ENCODE peak calls at places on chromosomes 6 and 20, in eight cellular contexts. One of them, this sample, is unnamed.

GRCh38 chr6:157459327-157459726 is 78.3 kb downstream of the ZDHHC14 start:
- DNase-seq in activated T-helper 2 cell treated with anti-CD3 and anti-CD28 coated beads, Interferon-gamma antibody, Interleukin-2, Interleukin-4, amounts not matched to agents 10 μg/mL and 5 μg/mL and 100 μg/mL, durations not matched to agents 14 hours and 24 hours and 36 hours: no peak
- DNase-seq in psoas muscle: no peak
- DNase-seq in tibial nerve: no peak
- DNase-seq in stimulated activated naive CD8-positive, alpha-beta T cell treated with anti-CD3 and anti-CD28 coated beads, Interleukin-15, amount 100 ng/mL, for 72 hours: peak; percentile 35
- DNase-seq in GDM1: no peak
- DNase-seq in NCI-H2081: no peak
- DNase-seq in NCI-H1417: no peak
- DNase-seq in this sample: no peak

GRCh38 chr6:56570434-56571359 is 72.0 kb downstream of the DST start:
- DNase-seq in stimulated activated naive CD8-positive, alpha-beta T cell treated with anti-CD3 and anti-CD28 coated beads, Interleukin-15, amount 100 ng/mL, for 72 hours: no peak
- DNase-seq in tibial nerve: no peak
- DNase-seq in activated T-helper 2 cell treated with anti-CD3 and anti-CD28 coated beads, Interferon-gamma antibody, Interleukin-2, Interleukin-4, amounts not matched to agents 10 μg/mL and 5 μg/mL and 100 μg/mL, durations not matched to agents 14 hours and 24 hours and 36 hours: no peak
- DNase-seq in psoas muscle: no peak
- DNase-seq in NCI-H1417: peak; percentile 22
- DNase-seq in GDM1: no peak
- DNase-seq in NCI-H2081: peak; percentile 61
- DNase-seq in this sample: peak; percentile 29

GRCh38 chr6:110412258-110412839 is 3.0 kb downstream of the DDO start:
- DNase-seq in NCI-H2081: no peak
- DNase-seq in psoas muscle: no peak
- DNase-seq in GDM1: no peak
- DNase-seq in NCI-H1417: no peak
- DNase-seq in activated T-helper 2 cell treated with anti-CD3 and anti-CD28 coated beads, Interferon-gamma antibody, Interleukin-2, Interleukin-4, amounts not matched to agents 10 μg/mL and 5 μg/mL and 100 μg/mL, durations not matched to agents 14 hours and 24 hours and 36 hours: no peak
- DNase-seq in stimulated activated naive CD8-positive, alpha-beta T cell treated with anti-CD3 and anti-CD28 coated beads, Interleukin-15, amount 100 ng/mL, for 72 hours: no peak
- DNase-seq in tibial nerve: no peak
- DNase-seq in this sample: no peak

GRCh38 chr6:108133594-108134179 is 32.1 kb upstream of the NR2E1 start:
- DNase-seq in tibial nerve: no peak
- DNase-seq in activated T-helper 2 cell treated with anti-CD3 and anti-CD28 coated beads, Interferon-gamma antibody, Interleukin-2, Interleukin-4, amounts not matched to agents 10 μg/mL and 5 μg/mL and 100 μg/mL, durations not matched to agents 14 hours and 24 hours and 36 hours: no peak
- DNase-seq in psoas muscle: peak; percentile 74
- DNase-seq in GDM1: no peak
- DNase-seq in NCI-H2081: peak; percentile 52
- DNase-seq in stimulated activated naive CD8-positive, alpha-beta T cell treated with anti-CD3 and anti-CD28 coated beads, Interleukin-15, amount 100 ng/mL, for 72 hours: peak; percentile 27
- DNase-seq in NCI-H1417: peak; percentile 10
- DNase-seq in this sample: peak; percentile 83

GRCh38 chr6:150025201-150025917 is at the start of gene RAET1L:
- DNase-seq in NCI-H1417: no peak
- DNase-seq in stimulated activated naive CD8-positive, alpha-beta T cell treated with anti-CD3 and anti-CD28 coated beads, Interleukin-15, amount 100 ng/mL, for 72 hours: peak; percentile 44
- DNase-seq in activated T-helper 2 cell treated with anti-CD3 and anti-CD28 coated beads, Interferon-gamma antibody, Interleukin-2, Interleukin-4, amounts not matched to agents 10 μg/mL and 5 μg/mL and 100 μg/mL, durations not matched to agents 14 hours and 24 hours and 36 hours: no peak
- DNase-seq in psoas muscle: no peak
- DNase-seq in GDM1: no peak
- DNase-seq in tibial nerve: peak; percentile 13
- DNase-seq in NCI-H2081: no peak
- DNase-seq in this sample: peak; percentile 91

GRCh38 chr6:47478233-47479155 is 905 bp downstream of the CD2AP start:
- DNase-seq in GDM1: peak; percentile 34
- DNase-seq in NCI-H2081: peak; percentile 30
- DNase-seq in psoas muscle: no peak
- DNase-seq in activated T-helper 2 cell treated with anti-CD3 and anti-CD28 coated beads, Interferon-gamma antibody, Interleukin-2, Interleukin-4, amounts not matched to agents 10 μg/mL and 5 μg/mL and 100 μg/mL, durations not matched to agents 14 hours and 24 hours and 36 hours: no peak
- DNase-seq in stimulated activated naive CD8-positive, alpha-beta T cell treated with anti-CD3 and anti-CD28 coated beads, Interleukin-15, amount 100 ng/mL, for 72 hours: no peak
- DNase-seq in tibial nerve: peak; percentile 11
- DNase-seq in NCI-H1417: peak; percentile 5
- DNase-seq in this sample: peak; percentile 40

GRCh38 chr6:149228276-149228962 is 89.1 kb upstream of the TAB2 start:
- DNase-seq in psoas muscle: no peak
- DNase-seq in NCI-H2081: no peak
- DNase-seq in GDM1: no peak
- DNase-seq in activated T-helper 2 cell treated with anti-CD3 and anti-CD28 coated beads, Interferon-gamma antibody, Interleukin-2, Interleukin-4, amounts not matched to agents 10 μg/mL and 5 μg/mL and 100 μg/mL, durations not matched to agents 14 hours and 24 hours and 36 hours: no peak
- DNase-seq in NCI-H1417: no peak
- DNase-seq in stimulated activated naive CD8-positive, alpha-beta T cell treated with anti-CD3 and anti-CD28 coated beads, Interleukin-15, amount 100 ng/mL, for 72 hours: no peak
- DNase-seq in tibial nerve: no peak
- DNase-seq in this sample: no peak

GRCh38 chr20:56867128-56867527 is 238.0 kb downstream of the TFAP2C start:
- DNase-seq in activated T-helper 2 cell treated with anti-CD3 and anti-CD28 coated beads, Interferon-gamma antibody, Interleukin-2, Interleukin-4, amounts not matched to agents 10 μg/mL and 5 μg/mL and 100 μg/mL, durations not matched to agents 14 hours and 24 hours and 36 hours: no peak
- DNase-seq in stimulated activated naive CD8-positive, alpha-beta T cell treated with anti-CD3 and anti-CD28 coated beads, Interleukin-15, amount 100 ng/mL, for 72 hours: no peak
- DNase-seq in GDM1: no peak
- DNase-seq in NCI-H1417: no peak
- DNase-seq in tibial nerve: no peak
- DNase-seq in psoas muscle: no peak
- DNase-seq in NCI-H2081: no peak
- DNase-seq in this sample: no peak

GRCh38 chr20:48521121-48521520 is 306.7 kb downstream of the PREX1 start:
- DNase-seq in GDM1: no peak
- DNase-seq in psoas muscle: no peak
- DNase-seq in activated T-helper 2 cell treated with anti-CD3 and anti-CD28 coated beads, Interferon-gamma antibody, Interleukin-2, Interleukin-4, amounts not matched to agents 10 μg/mL and 5 μg/mL and 100 μg/mL, durations not matched to agents 14 hours and 24 hours and 36 hours: no peak
- DNase-seq in tibial nerve: no peak
- DNase-seq in NCI-H2081: no peak
- DNase-seq in stimulated activated naive CD8-positive, alpha-beta T cell treated with anti-CD3 and anti-CD28 coated beads, Interleukin-15, amount 100 ng/mL, for 72 hours: no peak
- DNase-seq in NCI-H1417: no peak
- DNase-seq in this sample: no peak

GRCh38 chr6:6697620-6698019 is 109.1 kb downstream of the LY86 start:
- DNase-seq in NCI-H1417: no peak
- DNase-seq in NCI-H2081: no peak
- DNase-seq in activated T-helper 2 cell treated with anti-CD3 and anti-CD28 coated beads, Interferon-gamma antibody, Interleukin-2, Interleukin-4, amounts not matched to agents 10 μg/mL and 5 μg/mL and 100 μg/mL, durations not matched to agents 14 hours and 24 hours and 36 hours: no peak
- DNase-seq in GDM1: no peak
- DNase-seq in stimulated activated naive CD8-positive, alpha-beta T cell treated with anti-CD3 and anti-CD28 coated beads, Interleukin-15, amount 100 ng/mL, for 72 hours: no peak
- DNase-seq in tibial nerve: no peak
- DNase-seq in psoas muscle: no peak
- DNase-seq in this sample: no peak

GRCh38 chr20:57876163-57876562 is 166.3 kb upstream of the PMEPA1 start:
- DNase-seq in psoas muscle: no peak
- DNase-seq in NCI-H2081: no peak
- DNase-seq in NCI-H1417: no peak
- DNase-seq in stimulated activated naive CD8-positive, alpha-beta T cell treated with anti-CD3 and anti-CD28 coated beads, Interleukin-15, amount 100 ng/mL, for 72 hours: no peak
- DNase-seq in tibial nerve: no peak
- DNase-seq in GDM1: no peak
- DNase-seq in activated T-helper 2 cell treated with anti-CD3 and anti-CD28 coated beads, Interferon-gamma antibody, Interleukin-2, Interleukin-4, amounts not matched to agents 10 μg/mL and 5 μg/mL and 100 μg/mL, durations not matched to agents 14 hours and 24 hours and 36 hours: no peak
- DNase-seq in this sample: no peak

GRCh38 chr20:598133-598881 is 11.8 kb downstream of the TCF15 start:
- DNase-seq in stimulated activated naive CD8-positive, alpha-beta T cell treated with anti-CD3 and anti-CD28 coated beads, Interleukin-15, amount 100 ng/mL, for 72 hours: no peak
- DNase-seq in psoas muscle: peak; percentile 70
- DNase-seq in tibial nerve: no peak
- DNase-seq in NCI-H1417: no peak
- DNase-seq in activated T-helper 2 cell treated with anti-CD3 and anti-CD28 coated beads, Interferon-gamma antibody, Interleukin-2, Interleukin-4, amounts not matched to agents 10 μg/mL and 5 μg/mL and 100 μg/mL, durations not matched to agents 14 hours and 24 hours and 36 hours: no peak
- DNase-seq in NCI-H2081: no peak
- DNase-seq in GDM1: no peak
- DNase-seq in this sample: no peak

GRCh38 chr6:105401247-105402089 is 1.4 kb downstream of the PREP start:
- DNase-seq in activated T-helper 2 cell treated with anti-CD3 and anti-CD28 coated beads, Interferon-gamma antibody, Interleukin-2, Interleukin-4, amounts not matched to agents 10 μg/mL and 5 μg/mL and 100 μg/mL, durations not matched to agents 14 hours and 24 hours and 36 hours: no peak
- DNase-seq in stimulated activated naive CD8-positive, alpha-beta T cell treated with anti-CD3 and anti-CD28 coated beads, Interleukin-15, amount 100 ng/mL, for 72 hours: no peak
- DNase-seq in psoas muscle: no peak
- DNase-seq in NCI-H2081: no peak
- DNase-seq in tibial nerve: no peak
- DNase-seq in GDM1: no peak
- DNase-seq in NCI-H1417: no peak
- DNase-seq in this sample: no peak

GRCh38 chr6:112691289-112691688 is 344.2 kb downstream of the RFPL4B start:
- DNase-seq in NCI-H2081: no peak
- DNase-seq in tibial nerve: peak; percentile 5
- DNase-seq in stimulated activated naive CD8-positive, alpha-beta T cell treated with anti-CD3 and anti-CD28 coated beads, Interleukin-15, amount 100 ng/mL, for 72 hours: no peak
- DNase-seq in GDM1: no peak
- DNase-seq in activated T-helper 2 cell treated with anti-CD3 and anti-CD28 coated beads, Interferon-gamma antibody, Interleukin-2, Interleukin-4, amounts not matched to agents 10 μg/mL and 5 μg/mL and 100 μg/mL, durations not matched to agents 14 hours and 24 hours and 36 hours: no peak
- DNase-seq in psoas muscle: no peak
- DNase-seq in NCI-H1417: no peak
- DNase-seq in this sample: peak; percentile 66

GRCh38 chr20:37886851-37887297 is 16.1 kb upstream of the VSTM2L start:
- DNase-seq in NCI-H1417: no peak
- DNase-seq in NCI-H2081: no peak
- DNase-seq in tibial nerve: no peak
- DNase-seq in activated T-helper 2 cell treated with anti-CD3 and anti-CD28 coated beads, Interferon-gamma antibody, Interleukin-2, Interleukin-4, amounts not matched to agents 10 μg/mL and 5 μg/mL and 100 μg/mL, durations not matched to agents 14 hours and 24 hours and 36 hours: no peak
- DNase-seq in psoas muscle: no peak
- DNase-seq in GDM1: no peak
- DNase-seq in stimulated activated naive CD8-positive, alpha-beta T cell treated with anti-CD3 and anti-CD28 coated beads, Interleukin-15, amount 100 ng/mL, for 72 hours: no peak
- DNase-seq in this sample: no peak

GRCh38 chr6:31738048-31738979 is 1.5 kb upstream of the MSH5 start:
- DNase-seq in tibial nerve: peak; percentile 52
- DNase-seq in stimulated activated naive CD8-positive, alpha-beta T cell treated with anti-CD3 and anti-CD28 coated beads, Interleukin-15, amount 100 ng/mL, for 72 hours: peak; percentile 71
- DNase-seq in GDM1: peak; percentile 93
- DNase-seq in activated T-helper 2 cell treated with anti-CD3 and anti-CD28 coated beads, Interferon-gamma antibody, Interleukin-2, Interleukin-4, amounts not matched to agents 10 μg/mL and 5 μg/mL and 100 μg/mL, durations not matched to agents 14 hours and 24 hours and 36 hours: peak; percentile 67
- DNase-seq in psoas muscle: no peak
- DNase-seq in NCI-H1417: peak; percentile 10
- DNase-seq in NCI-H2081: peak; percentile 89
- DNase-seq in this sample: peak; percentile 48

GRCh38 chr6:147625946-147626345 is 117.5 kb downstream of the SAMD5 start:
- DNase-seq in tibial nerve: no peak
- DNase-seq in GDM1: no peak
- DNase-seq in NCI-H2081: no peak
- DNase-seq in psoas muscle: no peak
- DNase-seq in stimulated activated naive CD8-positive, alpha-beta T cell treated with anti-CD3 and anti-CD28 coated beads, Interleukin-15, amount 100 ng/mL, for 72 hours: no peak
- DNase-seq in activated T-helper 2 cell treated with anti-CD3 and anti-CD28 coated beads, Interferon-gamma antibody, Interleukin-2, Interleukin-4, amounts not matched to agents 10 μg/mL and 5 μg/mL and 100 μg/mL, durations not matched to agents 14 hours and 24 hours and 36 hours: no peak
- DNase-seq in NCI-H1417: no peak
- DNase-seq in this sample: no peak

GRCh38 chr6:110326609-110327008 is 31.5 kb downstream of the METTL24 start:
- DNase-seq in stimulated activated naive CD8-positive, alpha-beta T cell treated with anti-CD3 and anti-CD28 coated beads, Interleukin-15, amount 100 ng/mL, for 72 hours: no peak
- DNase-seq in tibial nerve: no peak
- DNase-seq in NCI-H1417: no peak
- DNase-seq in NCI-H2081: no peak
- DNase-seq in activated T-helper 2 cell treated with anti-CD3 and anti-CD28 coated beads, Interferon-gamma antibody, Interleukin-2, Interleukin-4, amounts not matched to agents 10 μg/mL and 5 μg/mL and 100 μg/mL, durations not matched to agents 14 hours and 24 hours and 36 hours: no peak
- DNase-seq in psoas muscle: no peak
- DNase-seq in GDM1: no peak
- DNase-seq in this sample: no peak